ENCODE peak calls at places on chromosomes 3 and 15, in eight cellular contexts. Z is progenitor cell of endocrine pancreas, J is PC-3, V is HFFc6, X is AG09319, T is PC-9, C is brain microvascular endothelial cell, U is neural crest cell. B is an unnamed sample.

GRCh38 chr3:187943677-187944390 is 198.6 kb upstream of the BCL6 start:
- DNase-seq in X (no peak), J (peak), T (peak), V (no peak), C (peak), Z (no peak), U (no peak), B (no peak)

GRCh38 chr3:86990171-86990733 is 697 bp downstream of the VGLL3 start:
- DNase-seq in T (peak), Z (peak), J (peak), U (peak), V (peak), C (no peak), X (no peak), B (no peak)

GRCh38 chr3:123123716-123124616 is 57.1 kb downstream of the PDIA5 start:
- DNase-seq in V (no peak), U (no peak), Z (no peak), T (no peak), J (no peak), C (no peak), X (no peak), B (no peak)

GRCh38 chr3:128878556-128879124 is 780 bp upstream of the ACAD9 start:
- DNase-seq in T (peak), X (peak), Z (no peak), V (peak), J (peak), C (peak), U (no peak), B (no peak)

GRCh38 chr15:77632760-77633133 is at the start of gene LINGO1:
- DNase-seq in Z (peak), J (peak), X (no peak), C (no peak), V (no peak), U (peak), T (no peak), B (peak)

GRCh38 chr3:6528951-6529350 is 332.0 kb upstream of the GRM7 start:
- DNase-seq in J (peak), V (no peak), U (no peak), C (no peak), X (no peak), Z (no peak), T (no peak), B (no peak)

GRCh38 chr3:71602256-71602655 is 18.7 kb upstream of the FOXP1 start:
- DNase-seq in V (no peak), C (no peak), Z (no peak), X (no peak), U (no peak), T (no peak), J (no peak), B (no peak)

GRCh38 chr3:186930639-186931486 is 537 bp downstream of the ST6GAL1 start:
- DNase-seq in U (peak), X (no peak), Z (peak), C (peak), V (peak), J (peak), T (peak), B (no peak)

GRCh38 chr3:9731206-9732079 is at the start of gene BRPF1:
- DNase-seq in J (peak), X (peak), U (peak), V (peak), C (peak), Z (peak), T (peak), B (peak)

GRCh38 chr3:107416138-107416537 is 38.9 kb downstream of the CCDC54 start:
- DNase-seq in V (no peak), T (no peak), X (no peak), J (no peak), Z (no peak), U (no peak), C (peak), B (no peak)

GRCh38 chr3:2024713-2025112 is 74.0 kb upstream of the CNTN4 start:
- DNase-seq in Z (no peak), V (no peak), T (no peak), X (no peak), C (no peak), J (no peak), U (no peak), B (no peak)

GRCh38 chr15:91855241-91855640 is 1.7 kb downstream of the SLCO3A1 start:
- DNase-seq in J (no peak), U (no peak), Z (no peak), C (no peak), V (no peak), X (no peak), T (no peak), B (no peak)

GRCh38 chr15:91857224-91857585 is 3.7 kb downstream of the SLCO3A1 start:
- DNase-seq in V (no peak), C (no peak), J (no peak), Z (no peak), X (no peak), U (no peak), T (no peak), B (no peak)

GRCh38 chr15:91857772-91858171 is 4.3 kb downstream of the SLCO3A1 start:
- DNase-seq in X (no peak), U (no peak), V (no peak), T (no peak), C (no peak), Z (no peak), J (no peak), B (no peak)

GRCh38 chr15:91853968-91854943 is 748 bp downstream of the SLCO3A1 start:
- DNase-seq in C (no peak), V (no peak), X (no peak), Z (peak), U (peak), J (no peak), T (peak), B (no peak)

GRCh38 chr15:91855684-91856553 is 2.4 kb downstream of the SLCO3A1 start:
- DNase-seq in T (peak), C (no peak), V (no peak), Z (peak), U (no peak), X (no peak), J (peak), B (no peak)
- TF ChIP-seq CTCF in T (peak), C (peak), V (peak), Z (peak), U (peak), X (no peak), J (peak), B (no peak)

GRCh38 chr3:77102916-77103769 is 63.2 kb downstream of the ROBO2 start:
- DNase-seq in C (peak), V (no peak), Z (no peak), U (no peak), X (no peak), J (no peak), T (no peak), B (no peak)
- TF ChIP-seq CTCF in C (no peak), V (no peak), Z (no peak), U (no peak), X (no peak), J (no peak), T (no peak), B (no peak)

DNA sequence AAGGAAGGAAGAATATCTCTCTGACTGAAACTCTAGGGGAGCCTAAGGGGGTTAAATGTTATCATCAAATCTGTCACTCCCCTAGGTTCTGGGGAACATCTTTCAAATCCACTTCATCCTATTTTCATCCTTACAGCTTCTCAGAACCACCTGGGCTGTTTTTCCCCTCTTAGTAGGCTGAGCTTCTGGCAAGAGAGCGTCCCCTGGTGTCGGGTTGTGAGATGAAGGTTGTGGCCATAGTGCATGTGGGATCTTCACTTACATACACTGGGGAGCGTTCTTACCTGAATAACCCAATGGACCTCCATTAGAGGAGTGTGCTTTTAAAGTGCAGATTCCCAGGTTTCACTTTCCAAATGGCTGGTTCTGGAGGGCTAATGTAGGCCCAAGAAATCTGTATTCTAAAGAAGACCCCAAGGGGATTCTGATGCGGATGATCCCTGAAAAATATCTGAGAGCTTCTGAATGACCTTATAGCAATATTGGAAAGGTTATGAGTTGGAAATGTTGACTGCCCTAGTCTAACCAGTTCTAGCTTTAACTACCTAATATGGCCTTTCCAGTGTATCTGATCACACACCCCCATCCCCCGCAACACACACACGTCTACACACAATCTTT is 663.7 kb downstream of the AGBL1 start:
- DNase-seq in J (peak), C (no peak), U (peak), Z (peak), X (no peak), T (peak), V (no peak), B (peak)
- TF ChIP-seq CTCF in J (peak), C (no peak), U (peak), Z (peak), X (no peak), T (peak), V (peak), B (peak)

GRCh38 chr3:165622356-165622755 is 214.9 kb downstream of the BCHE start:
- DNase-seq in U (no peak), C (no peak), T (no peak), Z (no peak), X (no peak), V (no peak), J (no peak), B (no peak)

GRCh38 chr3:165619077-165619476 is 218.1 kb downstream of the BCHE start:
- DNase-seq in C (no peak), V (no peak), T (no peak), J (no peak), U (no peak), Z (no peak), X (no peak), B (no peak)

DNA sequence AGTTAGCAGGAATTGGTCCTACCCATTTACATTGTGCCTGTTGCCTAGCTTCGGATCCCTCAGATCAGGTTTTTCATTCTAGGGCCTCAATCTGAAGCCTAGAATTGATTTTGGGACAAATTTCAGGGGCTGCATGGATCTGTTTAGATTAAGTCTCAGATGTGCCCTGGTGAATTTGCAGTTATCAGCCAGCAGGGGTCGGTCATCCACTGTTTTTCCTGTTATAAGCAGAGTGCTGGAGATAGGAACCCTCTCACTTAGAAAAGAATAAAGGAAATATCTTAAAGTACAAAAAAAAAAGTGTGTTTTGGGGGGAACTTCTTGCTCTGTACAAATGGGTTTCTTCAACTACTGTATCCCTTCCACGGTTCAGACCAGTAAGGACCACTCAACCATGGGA is 212.5 kb downstream of the BCHE start:
- DNase-seq in C (peak), X (no peak), J (peak), V (no peak), Z (no peak), T (no peak), U (no peak), B (no peak)
- TF ChIP-seq CTCF in C (peak), X (peak), J (peak), V (peak), Z (no peak), T (peak), U (peak), B (no peak)

GRCh38 chr15:35293353-35294130 is 208.4 kb upstream of the NANOGP8 start:
- DNase-seq in J (peak), Z (no peak), X (no peak), C (peak), U (no peak), T (peak), V (peak), B (no peak)
- TF ChIP-seq CTCF in J (peak), Z (peak), X (no peak), C (peak), U (peak), T (peak), V (peak), B (peak)

DNA sequence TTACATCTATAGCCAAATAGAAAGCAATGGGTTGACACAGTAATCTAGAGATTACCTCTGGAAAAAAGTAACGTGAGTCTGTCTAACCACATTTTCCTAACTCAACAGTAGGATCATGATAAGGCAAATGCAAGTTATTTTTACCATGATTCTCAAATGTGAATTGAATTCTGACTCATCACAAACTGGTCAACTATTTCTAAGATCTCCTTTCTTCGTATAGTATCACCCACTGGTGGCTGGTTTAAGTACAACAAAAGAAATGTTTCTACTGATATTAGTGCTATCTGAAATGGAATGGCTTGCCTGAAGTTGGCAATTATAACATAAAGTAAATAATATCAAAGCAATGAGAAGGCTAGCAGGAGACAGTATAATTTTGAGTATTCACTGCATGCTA is 102.2 kb downstream of the ABI3BP start:
- DNase-seq in V (peak), X (no peak), T (no peak), C (peak), U (no peak), J (peak), Z (no peak), B (no peak)
- TF ChIP-seq CTCF in V (peak), X (peak), T (peak), C (peak), U (no peak), J (peak), Z (peak), B (no peak)

GRCh38 chr15:58770857-58771620 is at the start of gene MINDY2:
- DNase-seq in Z (peak), X (peak), V (peak), T (peak), U (peak), C (peak), J (peak), B (peak)
- TF ChIP-seq CTCF in Z (peak), X (peak), V (peak), T (no peak), U (peak), C (peak), J (peak), B (peak)

B was measured in mesothelial cell of epicardium.